ENCODE peak calls at places on chromosomes 16 and 17, in four cellular contexts. P, Z, F and O are unnamed samples.

GRCh38 chr16:31377210-31377903 is 15.8 kb upstream of the ITGAD start:
- DNase-seq in P (no peak), Z (no peak), F (no peak), O (no peak)

GRCh38 chr17:13568746-13569739 is 32.7 kb downstream of the HS3ST3A1 start:
- DNase-seq in P (no peak), Z (no peak), F (no peak), O (no peak)

GRCh38 chr16:82701302-82702022 is 74.7 kb downstream of the CDH13 start:
- DNase-seq in P (no peak), Z (no peak), F (no peak), O (peak; percentile 5)

GRCh38 chr17:34755981-34756669 is 176.7 kb downstream of the TMEM132E start:
- DNase-seq in P (no peak), Z (no peak), F (no peak), O (no peak)

GRCh38 chr17:42358434-42358833 is 29.8 kb downstream of the STAT3 start:
- DNase-seq in P (no peak), Z (no peak), F (no peak), O (no peak)

GRCh38 chr16:84922351-84923135 is 88.8 kb downstream of the ZDHHC7 start:
- DNase-seq in P (no peak), Z (peak; percentile 10), F (no peak), O (no peak)

GRCh38 chr16:81321039-81321438 is 6.3 kb downstream of the GAN start:
- DNase-seq in P (no peak), Z (no peak), F (no peak), O (no peak)

GRCh38 chr16:4021070-4021779 is 95.0 kb downstream of the ADCY9 start:
- DNase-seq in P (no peak), Z (peak; percentile 78), F (no peak), O (no peak)

GRCh38 chr17:41885733-41886132 is 20.5 kb upstream of the KLHL11 start:
- DNase-seq in P (peak; percentile 49), Z (no peak), F (no peak), O (peak; percentile 47)

GRCh38 chr16:5776876-5777275 is 679.3 kb upstream of the EEF2KMT start:
- DNase-seq in P (no peak), Z (no peak), F (no peak), O (no peak)

GRCh38 chr17:2634361-2634960 is 41.0 kb downstream of the PAFAH1B1 start:
- DNase-seq in P (no peak), Z (no peak), F (no peak), O (peak; percentile 83)

GRCh38 chr17:58121925-58122324 is 26.3 kb upstream of the OR4D1 start:
- DNase-seq in P (peak; percentile 63), Z (peak; percentile 10), F (no peak), O (peak; percentile 76)

GRCh38 chr17:50107790-50108414 is 12.8 kb downstream of the PDK2 start:
- DNase-seq in P (no peak), Z (no peak), F (no peak), O (no peak)